ENCODE peak calls at places on chromosomes 11 and 22, in nine cellular contexts. One of them, this sample, is unnamed.

GRCh38 chr11:65432686-65433582 is 10.3 kb downstream of the NEAT1 start:
- DNase-seq in SHP77: no peak
- DNase-seq in kidney tubule cell: peak
- DNase-seq in epithelial cell of prostate: no peak
- DNase-seq in CD4-positive, CD25-positive, alpha-beta regulatory T cell: peak
- DNase-seq in HFFc6: no peak
- DNase-seq in CD4-positive, alpha-beta T cell: no peak
- DNase-seq in left lung: no peak
- DNase-seq in MCF 10A: peak
- DNase-seq in this sample: no peak

GRCh38 chr11:85886089-85887056 is 31.2 kb downstream of the CCDC83 start:
- DNase-seq in SHP77: no peak
- DNase-seq in kidney tubule cell: no peak
- DNase-seq in epithelial cell of prostate: no peak
- DNase-seq in CD4-positive, CD25-positive, alpha-beta regulatory T cell: no peak
- DNase-seq in HFFc6: peak
- DNase-seq in CD4-positive, alpha-beta T cell: no peak
- DNase-seq in left lung: no peak
- DNase-seq in MCF 10A: no peak
- DNase-seq in this sample: no peak

GRCh38 chr22:50738649-50739227 is 734 bp downstream of the ACR start:
- DNase-seq in SHP77: no peak
- DNase-seq in kidney tubule cell: no peak
- DNase-seq in epithelial cell of prostate: no peak
- DNase-seq in CD4-positive, CD25-positive, alpha-beta regulatory T cell: no peak
- DNase-seq in HFFc6: no peak
- DNase-seq in CD4-positive, alpha-beta T cell: no peak
- DNase-seq in left lung: peak
- DNase-seq in MCF 10A: no peak
- DNase-seq in this sample: peak

GRCh38 chr11:33682019-33682418 is 18.6 kb downstream of the C11orf91 start:
- DNase-seq in SHP77: no peak
- DNase-seq in kidney tubule cell: no peak
- DNase-seq in epithelial cell of prostate: no peak
- DNase-seq in CD4-positive, CD25-positive, alpha-beta regulatory T cell: no peak
- DNase-seq in HFFc6: no peak
- DNase-seq in CD4-positive, alpha-beta T cell: no peak
- DNase-seq in left lung: no peak
- DNase-seq in MCF 10A: no peak
- DNase-seq in this sample: no peak

GRCh38 chr22:43277987-43278601 is 65.1 kb downstream of the SCUBE1 start:
- DNase-seq in SHP77: peak
- DNase-seq in kidney tubule cell: no peak
- DNase-seq in epithelial cell of prostate: no peak
- DNase-seq in CD4-positive, CD25-positive, alpha-beta regulatory T cell: no peak
- DNase-seq in HFFc6: no peak
- DNase-seq in CD4-positive, alpha-beta T cell: no peak
- DNase-seq in left lung: no peak
- DNase-seq in MCF 10A: no peak
- DNase-seq in this sample: no peak

GRCh38 chr22:20151276-20151588 is 377 bp upstream of the CCDC188 start:
- DNase-seq in SHP77: no peak
- DNase-seq in kidney tubule cell: no peak
- DNase-seq in epithelial cell of prostate: no peak
- DNase-seq in CD4-positive, CD25-positive, alpha-beta regulatory T cell: no peak
- DNase-seq in HFFc6: no peak
- DNase-seq in CD4-positive, alpha-beta T cell: no peak
- DNase-seq in left lung: no peak
- DNase-seq in MCF 10A: no peak
- DNase-seq in this sample: no peak

GRCh38 chr11:68120212-68121066 is 749 bp downstream of the CHKA start:
- DNase-seq in SHP77: peak
- DNase-seq in kidney tubule cell: peak
- DNase-seq in epithelial cell of prostate: no peak
- DNase-seq in CD4-positive, CD25-positive, alpha-beta regulatory T cell: peak
- DNase-seq in HFFc6: no peak
- DNase-seq in CD4-positive, alpha-beta T cell: peak
- DNase-seq in left lung: peak
- DNase-seq in MCF 10A: peak
- DNase-seq in this sample: no peak

GRCh38 chr11:77455740-77456139 is 18.2 kb downstream of the PAK1 start:
- DNase-seq in SHP77: no peak
- DNase-seq in kidney tubule cell: no peak
- DNase-seq in epithelial cell of prostate: no peak
- DNase-seq in CD4-positive, CD25-positive, alpha-beta regulatory T cell: no peak
- DNase-seq in HFFc6: no peak
- DNase-seq in CD4-positive, alpha-beta T cell: no peak
- DNase-seq in left lung: no peak
- DNase-seq in MCF 10A: no peak
- DNase-seq in this sample: no peak

GRCh38 chr22:32142600-32142999 is 16.5 kb downstream of the C22orf42 start:
- DNase-seq in SHP77: no peak
- DNase-seq in kidney tubule cell: no peak
- DNase-seq in epithelial cell of prostate: no peak
- DNase-seq in CD4-positive, CD25-positive, alpha-beta regulatory T cell: no peak
- DNase-seq in HFFc6: no peak
- DNase-seq in CD4-positive, alpha-beta T cell: no peak
- DNase-seq in left lung: no peak
- DNase-seq in MCF 10A: no peak
- DNase-seq in this sample: no peak

GRCh38 chr11:69401715-69402114 is 79.7 kb upstream of the LINC01488 start:
- DNase-seq in SHP77: no peak
- DNase-seq in kidney tubule cell: no peak
- DNase-seq in epithelial cell of prostate: no peak
- DNase-seq in CD4-positive, CD25-positive, alpha-beta regulatory T cell: no peak
- DNase-seq in HFFc6: no peak
- DNase-seq in CD4-positive, alpha-beta T cell: no peak
- DNase-seq in left lung: no peak
- DNase-seq in MCF 10A: no peak
- DNase-seq in this sample: no peak

GRCh38 chr11:12131943-12132789 is 21.8 kb downstream of the MICAL2 start:
- DNase-seq in SHP77: no peak
- DNase-seq in kidney tubule cell: no peak
- DNase-seq in epithelial cell of prostate: no peak
- DNase-seq in CD4-positive, CD25-positive, alpha-beta regulatory T cell: no peak
- DNase-seq in HFFc6: no peak
- DNase-seq in CD4-positive, alpha-beta T cell: no peak
- DNase-seq in left lung: no peak
- DNase-seq in MCF 10A: no peak
- DNase-seq in this sample: no peak

GRCh38 chr22:44823396-44823795 is 71.0 kb downstream of the ARHGAP8 start:
- DNase-seq in SHP77: no peak
- DNase-seq in kidney tubule cell: no peak
- DNase-seq in epithelial cell of prostate: no peak
- DNase-seq in CD4-positive, CD25-positive, alpha-beta regulatory T cell: no peak
- DNase-seq in HFFc6: no peak
- DNase-seq in CD4-positive, alpha-beta T cell: no peak
- DNase-seq in left lung: peak
- DNase-seq in MCF 10A: no peak
- DNase-seq in this sample: no peak

GRCh38 chr11:95699631-95700470 is 89.7 kb downstream of the FAM76B start:
- DNase-seq in SHP77: no peak
- DNase-seq in kidney tubule cell: no peak
- DNase-seq in epithelial cell of prostate: no peak
- DNase-seq in CD4-positive, CD25-positive, alpha-beta regulatory T cell: peak
- DNase-seq in HFFc6: no peak
- DNase-seq in CD4-positive, alpha-beta T cell: no peak
- DNase-seq in left lung: no peak
- DNase-seq in MCF 10A: no peak
- DNase-seq in this sample: no peak

GRCh38 chr11:12196335-12196734 is 85.9 kb downstream of the MICAL2 start:
- DNase-seq in SHP77: no peak
- DNase-seq in kidney tubule cell: no peak
- DNase-seq in epithelial cell of prostate: no peak
- DNase-seq in CD4-positive, CD25-positive, alpha-beta regulatory T cell: peak
- DNase-seq in HFFc6: no peak
- DNase-seq in CD4-positive, alpha-beta T cell: no peak
- DNase-seq in left lung: no peak
- DNase-seq in MCF 10A: no peak
- DNase-seq in this sample: no peak

GRCh38 chr22:24305260-24305692 is 34.6 kb downstream of the SPECC1L start:
- DNase-seq in SHP77: no peak
- DNase-seq in kidney tubule cell: no peak
- DNase-seq in epithelial cell of prostate: no peak
- DNase-seq in CD4-positive, CD25-positive, alpha-beta regulatory T cell: no peak
- DNase-seq in HFFc6: peak
- DNase-seq in CD4-positive, alpha-beta T cell: no peak
- DNase-seq in left lung: no peak
- DNase-seq in MCF 10A: no peak
- DNase-seq in this sample: no peak

GRCh38 chr11:123182101-123182500 is 12.9 kb downstream of the CLMP start:
- DNase-seq in SHP77: no peak
- DNase-seq in kidney tubule cell: no peak
- DNase-seq in epithelial cell of prostate: no peak
- DNase-seq in CD4-positive, CD25-positive, alpha-beta regulatory T cell: no peak
- DNase-seq in HFFc6: no peak
- DNase-seq in CD4-positive, alpha-beta T cell: no peak
- DNase-seq in left lung: no peak
- DNase-seq in MCF 10A: no peak
- DNase-seq in this sample: no peak

GRCh38 chr22:41910599-41911291 is 4.1 kb downstream of the SHISA8 start:
- DNase-seq in SHP77: no peak
- DNase-seq in kidney tubule cell: peak
- DNase-seq in epithelial cell of prostate: no peak
- DNase-seq in CD4-positive, CD25-positive, alpha-beta regulatory T cell: peak
- DNase-seq in HFFc6: no peak
- DNase-seq in CD4-positive, alpha-beta T cell: peak
- DNase-seq in left lung: peak
- DNase-seq in MCF 10A: peak
- DNase-seq in this sample: no peak

GRCh38 chr11:119236891-119237290 is 30.8 kb downstream of the CBL start:
- DNase-seq in SHP77: no peak
- DNase-seq in kidney tubule cell: no peak
- DNase-seq in epithelial cell of prostate: no peak
- DNase-seq in CD4-positive, CD25-positive, alpha-beta regulatory T cell: no peak
- DNase-seq in HFFc6: peak
- DNase-seq in CD4-positive, alpha-beta T cell: no peak
- DNase-seq in left lung: no peak
- DNase-seq in MCF 10A: no peak
- DNase-seq in this sample: no peak

GRCh38 chr22:49297286-49297870 is 530.3 kb downstream of the BRD1 start:
- DNase-seq in SHP77: no peak
- DNase-seq in kidney tubule cell: no peak
- DNase-seq in epithelial cell of prostate: no peak
- DNase-seq in CD4-positive, CD25-positive, alpha-beta regulatory T cell: no peak
- DNase-seq in HFFc6: no peak
- DNase-seq in CD4-positive, alpha-beta T cell: no peak
- DNase-seq in left lung: no peak
- DNase-seq in MCF 10A: no peak
- DNase-seq in this sample: peak

GRCh38 chr11:75293903-75294302 is 53.3 kb downstream of the TPBGL start:
- DNase-seq in SHP77: no peak
- DNase-seq in kidney tubule cell: no peak
- DNase-seq in epithelial cell of prostate: no peak
- DNase-seq in CD4-positive, CD25-positive, alpha-beta regulatory T cell: no peak
- DNase-seq in HFFc6: no peak
- DNase-seq in CD4-positive, alpha-beta T cell: no peak
- DNase-seq in left lung: no peak
- DNase-seq in MCF 10A: no peak
- DNase-seq in this sample: no peak

GRCh38 chr22:36900225-36900624 is 13.2 kb upstream of the CSF2RB start:
- DNase-seq in SHP77: no peak
- DNase-seq in kidney tubule cell: no peak
- DNase-seq in epithelial cell of prostate: no peak
- DNase-seq in CD4-positive, CD25-positive, alpha-beta regulatory T cell: no peak
- DNase-seq in HFFc6: no peak
- DNase-seq in CD4-positive, alpha-beta T cell: no peak
- DNase-seq in left lung: no peak
- DNase-seq in MCF 10A: no peak
- DNase-seq in this sample: no peak